ENCODE peak calls at places on chromosomes 13 and 19, in six cellular contexts. One of them, this sample, is unnamed.

GRCh38 chr13:84431646-84432045 is 549.4 kb upstream of the SLITRK1 start:
- DNase-seq in mucosa of gallbladder: no peak
- DNase-seq in activated CD4-positive, alpha-beta T cell treated with anti-CD3 and anti-CD28 coated beads, Interleukin-2, amount 50 U/mL, for 24 hours: no peak
- DNase-seq in mesenteric fat pad: no peak
- DNase-seq in stimulated activated CD8-positive, alpha-beta memory T cell treated with anti-CD3 and anti-CD28 coated beads, Interleukin-2, amount 100 ng/mL, for 48 hours: no peak
- DNase-seq in endothelial cell of umbilical vein: no peak
- DNase-seq in this sample: no peak

GRCh38 chr19:6109947-6110346 is 353 bp downstream of the RFX2 start:
- DNase-seq in stimulated activated CD8-positive, alpha-beta memory T cell treated with anti-CD3 and anti-CD28 coated beads, Interleukin-2, amount 100 ng/mL, for 48 hours: no peak
- DNase-seq in activated CD4-positive, alpha-beta T cell treated with anti-CD3 and anti-CD28 coated beads, Interleukin-2, amount 50 U/mL, for 24 hours: no peak
- DNase-seq in mucosa of gallbladder: no peak
- DNase-seq in mesenteric fat pad: no peak
- DNase-seq in endothelial cell of umbilical vein: no peak
- DNase-seq in this sample: no peak

GRCh38 chr19:3108775-3109174 is 14.6 kb downstream of the GNA11 start:
- DNase-seq in mucosa of gallbladder: peak
- DNase-seq in stimulated activated CD8-positive, alpha-beta memory T cell treated with anti-CD3 and anti-CD28 coated beads, Interleukin-2, amount 100 ng/mL, for 48 hours: peak
- DNase-seq in activated CD4-positive, alpha-beta T cell treated with anti-CD3 and anti-CD28 coated beads, Interleukin-2, amount 50 U/mL, for 24 hours: peak
- DNase-seq in endothelial cell of umbilical vein: peak
- DNase-seq in mesenteric fat pad: no peak
- DNase-seq in this sample: peak

GRCh38 chr19:44092108-44092507 is 2.1 kb upstream of the ZNF224 start:
- DNase-seq in mucosa of gallbladder: no peak
- DNase-seq in mesenteric fat pad: no peak
- DNase-seq in endothelial cell of umbilical vein: no peak
- DNase-seq in stimulated activated CD8-positive, alpha-beta memory T cell treated with anti-CD3 and anti-CD28 coated beads, Interleukin-2, amount 100 ng/mL, for 48 hours: no peak
- DNase-seq in activated CD4-positive, alpha-beta T cell treated with anti-CD3 and anti-CD28 coated beads, Interleukin-2, amount 50 U/mL, for 24 hours: no peak
- DNase-seq in this sample: no peak

GRCh38 chr13:30898721-30899188 is 7.3 kb upstream of the MEDAG start:
- DNase-seq in activated CD4-positive, alpha-beta T cell treated with anti-CD3 and anti-CD28 coated beads, Interleukin-2, amount 50 U/mL, for 24 hours: no peak
- DNase-seq in mesenteric fat pad: no peak
- DNase-seq in stimulated activated CD8-positive, alpha-beta memory T cell treated with anti-CD3 and anti-CD28 coated beads, Interleukin-2, amount 100 ng/mL, for 48 hours: no peak
- DNase-seq in mucosa of gallbladder: no peak
- DNase-seq in endothelial cell of umbilical vein: peak
- DNase-seq in this sample: no peak

GRCh38 chr13:62358646-62358932 is 942.9 kb upstream of the PCDH20 start:
- DNase-seq in mesenteric fat pad: no peak
- DNase-seq in endothelial cell of umbilical vein: no peak
- DNase-seq in mucosa of gallbladder: no peak
- DNase-seq in stimulated activated CD8-positive, alpha-beta memory T cell treated with anti-CD3 and anti-CD28 coated beads, Interleukin-2, amount 100 ng/mL, for 48 hours: no peak
- DNase-seq in activated CD4-positive, alpha-beta T cell treated with anti-CD3 and anti-CD28 coated beads, Interleukin-2, amount 50 U/mL, for 24 hours: no peak
- DNase-seq in this sample: no peak

GRCh38 chr19:44356383-44357111 is at the start of gene ZNF112:
- DNase-seq in activated CD4-positive, alpha-beta T cell treated with anti-CD3 and anti-CD28 coated beads, Interleukin-2, amount 50 U/mL, for 24 hours: no peak
- DNase-seq in endothelial cell of umbilical vein: peak
- DNase-seq in stimulated activated CD8-positive, alpha-beta memory T cell treated with anti-CD3 and anti-CD28 coated beads, Interleukin-2, amount 100 ng/mL, for 48 hours: no peak
- DNase-seq in mucosa of gallbladder: peak
- DNase-seq in mesenteric fat pad: no peak
- DNase-seq in this sample: no peak

GRCh38 chr13:52827839-52828238 is 20.6 kb downstream of the PCDH8 start:
- DNase-seq in endothelial cell of umbilical vein: no peak
- DNase-seq in activated CD4-positive, alpha-beta T cell treated with anti-CD3 and anti-CD28 coated beads, Interleukin-2, amount 50 U/mL, for 24 hours: no peak
- DNase-seq in mucosa of gallbladder: no peak
- DNase-seq in stimulated activated CD8-positive, alpha-beta memory T cell treated with anti-CD3 and anti-CD28 coated beads, Interleukin-2, amount 100 ng/mL, for 48 hours: no peak
- DNase-seq in mesenteric fat pad: no peak
- DNase-seq in this sample: no peak

GRCh38 chr13:27851049-27851448 is 58.8 kb downstream of the GSX1 start:
- DNase-seq in mesenteric fat pad: no peak
- DNase-seq in endothelial cell of umbilical vein: no peak
- DNase-seq in mucosa of gallbladder: no peak
- DNase-seq in activated CD4-positive, alpha-beta T cell treated with anti-CD3 and anti-CD28 coated beads, Interleukin-2, amount 50 U/mL, for 24 hours: no peak
- DNase-seq in stimulated activated CD8-positive, alpha-beta memory T cell treated with anti-CD3 and anti-CD28 coated beads, Interleukin-2, amount 100 ng/mL, for 48 hours: no peak
- DNase-seq in this sample: no peak

GRCh38 chr13:59533561-59534337 is 630.0 kb downstream of the DIAPH3 start:
- DNase-seq in mucosa of gallbladder: no peak
- DNase-seq in endothelial cell of umbilical vein: peak
- DNase-seq in mesenteric fat pad: no peak
- DNase-seq in stimulated activated CD8-positive, alpha-beta memory T cell treated with anti-CD3 and anti-CD28 coated beads, Interleukin-2, amount 100 ng/mL, for 48 hours: no peak
- DNase-seq in activated CD4-positive, alpha-beta T cell treated with anti-CD3 and anti-CD28 coated beads, Interleukin-2, amount 50 U/mL, for 24 hours: no peak
- DNase-seq in this sample: no peak

GRCh38 chr13:99886706-99887105 is 84.9 kb downstream of the ZIC5 start:
- DNase-seq in endothelial cell of umbilical vein: no peak
- DNase-seq in mesenteric fat pad: no peak
- DNase-seq in activated CD4-positive, alpha-beta T cell treated with anti-CD3 and anti-CD28 coated beads, Interleukin-2, amount 50 U/mL, for 24 hours: no peak
- DNase-seq in stimulated activated CD8-positive, alpha-beta memory T cell treated with anti-CD3 and anti-CD28 coated beads, Interleukin-2, amount 100 ng/mL, for 48 hours: no peak
- DNase-seq in mucosa of gallbladder: no peak
- DNase-seq in this sample: no peak